ENCODE peak calls at places on chromosomes 12 and 14, in six cellular contexts. One of them, this sample, is unnamed.

GRCh38 chr14:31921741-31922140 is 155.4 kb upstream of the ARHGAP5 start:
- DNase-seq in IMR-90: no peak
- DNase-seq in heart right ventricle: no peak
- DNase-seq in stomach: no peak
- DNase-seq in A549: no peak
- DNase-seq in cardiac fibroblast: no peak
- DNase-seq in this sample: no peak

GRCh38 chr12:124007356-124007755 is 34.3 kb downstream of the ZNF664 start:
- DNase-seq in A549: no peak
- DNase-seq in IMR-90: no peak
- DNase-seq in heart right ventricle: no peak
- DNase-seq in stomach: no peak
- DNase-seq in cardiac fibroblast: no peak
- DNase-seq in this sample: no peak

GRCh38 chr12:78888583-78888982 is 24.0 kb downstream of the SYT1 start:
- DNase-seq in stomach: no peak
- DNase-seq in IMR-90: no peak
- DNase-seq in heart right ventricle: no peak
- DNase-seq in A549: no peak
- DNase-seq in cardiac fibroblast: no peak
- DNase-seq in this sample: no peak

GRCh38 chr12:113190761-113191160 is 5.2 kb downstream of the RITA1 start:
- DNase-seq in heart right ventricle: no peak
- DNase-seq in IMR-90: peak
- DNase-seq in stomach: no peak
- DNase-seq in A549: peak
- DNase-seq in cardiac fibroblast: peak
- DNase-seq in this sample: peak

GRCh38 chr12:2212971-2213869 is 160.4 kb downstream of the CACNA1C start:
- DNase-seq in stomach: no peak
- DNase-seq in heart right ventricle: no peak
- DNase-seq in A549: no peak
- DNase-seq in IMR-90: no peak
- DNase-seq in cardiac fibroblast: peak
- DNase-seq in this sample: no peak

GRCh38 chr12:68498736-68499135 is 112.0 kb upstream of the RAP1B start:
- DNase-seq in heart right ventricle: no peak
- DNase-seq in A549: no peak
- DNase-seq in stomach: no peak
- DNase-seq in IMR-90: no peak
- DNase-seq in cardiac fibroblast: no peak
- DNase-seq in this sample: no peak

GRCh38 chr12:69338120-69338859 is 9.9 kb upstream of the LYZ start:
- DNase-seq in heart right ventricle: no peak
- DNase-seq in IMR-90: no peak
- DNase-seq in stomach: no peak
- DNase-seq in A549: no peak
- DNase-seq in cardiac fibroblast: no peak
- DNase-seq in this sample: no peak

GRCh38 chr12:124917135-124917840 is 2.8 kb upstream of the UBC start:
- DNase-seq in heart right ventricle: peak
- DNase-seq in A549: peak
- DNase-seq in stomach: peak
- DNase-seq in cardiac fibroblast: peak
- DNase-seq in IMR-90: peak
- DNase-seq in this sample: peak

GRCh38 chr12:18277196-18277595 is 15.9 kb downstream of the PIK3C2G start:
- DNase-seq in IMR-90: no peak
- DNase-seq in stomach: no peak
- DNase-seq in heart right ventricle: no peak
- DNase-seq in A549: no peak
- DNase-seq in cardiac fibroblast: no peak
- DNase-seq in this sample: no peak

GRCh38 chr14:88189040-88189839 is 133.8 kb downstream of the KCNK10 start:
- DNase-seq in A549: peak
- DNase-seq in IMR-90: peak
- DNase-seq in heart right ventricle: no peak
- DNase-seq in stomach: peak
- DNase-seq in cardiac fibroblast: peak
- DNase-seq in this sample: peak

GRCh38 chr12:51216652-51217051 is 1.2 kb downstream of the POU6F1 start:
- DNase-seq in heart right ventricle: no peak
- DNase-seq in IMR-90: no peak
- DNase-seq in cardiac fibroblast: no peak
- DNase-seq in A549: no peak
- DNase-seq in stomach: no peak
- DNase-seq in this sample: no peak

GRCh38 chr12:51217133-51217967 is 512 bp downstream of the POU6F1 start:
- DNase-seq in stomach: peak
- DNase-seq in cardiac fibroblast: peak
- DNase-seq in IMR-90: no peak
- DNase-seq in heart right ventricle: peak
- DNase-seq in A549: peak
- DNase-seq in this sample: no peak

GRCh38 chr12:51218607-51219161 is 822 bp upstream of the POU6F1 start:
- DNase-seq in IMR-90: no peak
- DNase-seq in A549: no peak
- DNase-seq in cardiac fibroblast: no peak
- DNase-seq in stomach: peak
- DNase-seq in heart right ventricle: no peak
- DNase-seq in this sample: no peak

GRCh38 chr12:51217968-51218606 is at the start of gene POU6F1:
- DNase-seq in stomach: peak
- DNase-seq in cardiac fibroblast: peak
- DNase-seq in A549: peak
- DNase-seq in IMR-90: peak
- DNase-seq in heart right ventricle: peak
- DNase-seq in this sample: peak

GRCh38 chr12:51219345-51219744 is 1.5 kb upstream of the POU6F1 start:
- DNase-seq in A549: no peak
- DNase-seq in cardiac fibroblast: no peak
- DNase-seq in heart right ventricle: no peak
- DNase-seq in IMR-90: no peak
- DNase-seq in stomach: no peak
- DNase-seq in this sample: no peak
- H3K4me3 ChIP-seq in A549: no peak
- H3K4me3 ChIP-seq in cardiac fibroblast: no peak
- H3K4me3 ChIP-seq in heart right ventricle: no peak
- H3K4me3 ChIP-seq in IMR-90: no peak
- H3K4me3 ChIP-seq in stomach: peak
- H3K4me3 ChIP-seq in this sample: no peak

GRCh38 chr12:86914716-86915115 is 658.5 kb upstream of the MGAT4C start:
- DNase-seq in stomach: no peak
- DNase-seq in IMR-90: peak
- DNase-seq in cardiac fibroblast: peak
- DNase-seq in A549: peak
- DNase-seq in heart right ventricle: no peak
- DNase-seq in this sample: peak
- TF ChIP-seq CTCF in stomach: no peak
- TF ChIP-seq CTCF in IMR-90: peak
- TF ChIP-seq CTCF in cardiac fibroblast: peak
- TF ChIP-seq CTCF in A549: peak
- TF ChIP-seq CTCF in heart right ventricle: peak
- TF ChIP-seq CTCF in this sample: peak

DNA sequence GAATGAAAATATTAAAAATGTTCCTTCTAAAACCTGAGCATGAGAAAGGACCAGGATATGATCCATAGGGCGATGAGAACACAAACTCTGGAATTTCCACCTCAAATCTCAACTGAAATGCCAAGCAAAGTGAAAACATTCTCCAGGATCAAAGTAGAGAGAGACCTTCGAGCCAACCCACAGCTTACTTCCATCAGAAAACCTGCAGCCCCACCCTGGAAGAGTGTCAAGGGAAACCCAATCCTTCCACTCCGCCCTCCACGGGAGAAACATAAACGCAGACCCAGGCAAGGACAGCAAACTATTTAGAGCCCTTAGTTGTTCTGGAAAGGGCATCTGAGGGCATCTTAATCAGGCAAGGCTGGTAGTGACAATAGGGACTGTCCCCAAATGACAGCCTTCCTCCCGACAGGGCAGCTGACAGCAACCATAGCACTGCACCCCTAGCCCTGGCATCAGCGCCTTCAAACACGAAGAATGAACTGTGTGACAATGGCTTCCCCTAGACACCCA is 21.8 kb downstream of the SLC15A4 start:
- DNase-seq in cardiac fibroblast: peak
- DNase-seq in stomach: no peak
- DNase-seq in heart right ventricle: no peak
- DNase-seq in A549: no peak
- DNase-seq in IMR-90: peak
- DNase-seq in this sample: no peak
- H3K4me3 ChIP-seq in cardiac fibroblast: no peak
- H3K4me3 ChIP-seq in stomach: no peak
- H3K4me3 ChIP-seq in heart right ventricle: no peak
- H3K4me3 ChIP-seq in A549: no peak
- H3K4me3 ChIP-seq in IMR-90: no peak
- H3K4me3 ChIP-seq in this sample: no peak

DNA sequence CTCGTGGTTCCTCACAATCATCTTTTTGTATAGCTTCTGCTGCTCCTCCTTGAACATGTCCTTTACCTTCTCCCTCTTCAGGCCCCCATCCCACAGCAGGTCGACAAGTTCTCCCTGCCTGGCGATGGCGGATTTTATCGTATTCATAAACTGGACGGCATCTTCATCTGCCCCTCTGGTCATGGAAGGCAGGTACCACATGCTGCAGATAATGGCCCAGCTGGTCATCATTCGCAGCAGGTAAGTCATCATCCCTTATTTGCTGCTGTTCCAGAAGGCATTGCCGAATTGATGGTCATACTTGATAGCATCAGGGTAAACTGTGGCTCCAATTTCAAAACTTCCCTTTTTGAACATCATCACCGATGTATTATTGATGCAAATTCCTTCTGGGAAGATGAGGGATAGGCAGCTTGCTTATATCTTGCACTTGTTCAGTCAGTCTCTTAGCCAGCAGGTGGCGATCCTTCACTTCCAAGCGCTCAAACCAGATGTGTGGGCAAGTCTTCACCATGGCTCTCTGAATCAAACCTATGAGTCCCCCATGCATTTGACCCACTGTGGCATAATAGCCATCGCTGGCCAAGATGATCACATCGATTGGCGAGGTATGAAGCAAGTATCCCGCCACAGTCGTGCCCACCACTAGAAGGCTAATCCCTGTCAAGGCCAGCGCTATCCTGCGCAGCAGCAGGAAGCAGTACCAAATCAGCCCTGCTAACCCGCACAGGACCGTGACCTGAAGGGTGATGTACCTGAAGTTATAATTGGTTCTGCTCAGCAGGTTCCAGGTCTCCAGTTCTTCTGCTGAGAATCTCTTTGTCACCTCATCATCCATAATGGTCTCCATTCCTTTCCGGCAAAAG is 381.5 kb upstream of the STXBP6 start:
- DNase-seq in A549: no peak
- DNase-seq in stomach: peak
- DNase-seq in IMR-90: no peak
- DNase-seq in heart right ventricle: no peak
- DNase-seq in cardiac fibroblast: no peak
- DNase-seq in this sample: no peak
- TF ChIP-seq CTCF in A549: no peak
- TF ChIP-seq CTCF in stomach: no peak
- TF ChIP-seq CTCF in IMR-90: no peak
- TF ChIP-seq CTCF in heart right ventricle: no peak
- TF ChIP-seq CTCF in cardiac fibroblast: no peak
- TF ChIP-seq CTCF in this sample: no peak

GRCh38 chr12:46386877-46387629 is 14.5 kb upstream of the SLC38A2 start:
- DNase-seq in IMR-90: peak
- DNase-seq in heart right ventricle: peak
- DNase-seq in A549: no peak
- DNase-seq in stomach: no peak
- DNase-seq in cardiac fibroblast: peak
- DNase-seq in this sample: peak
- H3K4me3 ChIP-seq in IMR-90: peak
- H3K4me3 ChIP-seq in heart right ventricle: peak
- H3K4me3 ChIP-seq in A549: peak
- H3K4me3 ChIP-seq in stomach: no peak
- H3K4me3 ChIP-seq in cardiac fibroblast: peak
- H3K4me3 ChIP-seq in this sample: peak

GRCh38 chr14:23352506-23353432 is at the start of gene SLC22A17:
- DNase-seq in heart right ventricle: peak
- DNase-seq in A549: peak
- DNase-seq in stomach: peak
- DNase-seq in IMR-90: peak
- DNase-seq in cardiac fibroblast: peak
- DNase-seq in this sample: peak

GRCh38 chr14:23354990-23355389 is 2.3 kb upstream of the SLC22A17 start:
- DNase-seq in heart right ventricle: no peak
- DNase-seq in IMR-90: no peak
- DNase-seq in stomach: no peak
- DNase-seq in A549: no peak
- DNase-seq in cardiac fibroblast: no peak
- DNase-seq in this sample: no peak

GRCh38 chr14:23349156-23349845 is 3.4 kb downstream of the SLC22A17 start:
- DNase-seq in cardiac fibroblast: no peak
- DNase-seq in stomach: no peak
- DNase-seq in A549: no peak
- DNase-seq in IMR-90: no peak
- DNase-seq in heart right ventricle: no peak
- DNase-seq in this sample: no peak

GRCh38 chr14:23353433-23353780 is 720 bp upstream of the SLC22A17 start:
- DNase-seq in A549: no peak
- DNase-seq in cardiac fibroblast: no peak
- DNase-seq in IMR-90: no peak
- DNase-seq in heart right ventricle: no peak
- DNase-seq in stomach: no peak
- DNase-seq in this sample: no peak

DNA sequence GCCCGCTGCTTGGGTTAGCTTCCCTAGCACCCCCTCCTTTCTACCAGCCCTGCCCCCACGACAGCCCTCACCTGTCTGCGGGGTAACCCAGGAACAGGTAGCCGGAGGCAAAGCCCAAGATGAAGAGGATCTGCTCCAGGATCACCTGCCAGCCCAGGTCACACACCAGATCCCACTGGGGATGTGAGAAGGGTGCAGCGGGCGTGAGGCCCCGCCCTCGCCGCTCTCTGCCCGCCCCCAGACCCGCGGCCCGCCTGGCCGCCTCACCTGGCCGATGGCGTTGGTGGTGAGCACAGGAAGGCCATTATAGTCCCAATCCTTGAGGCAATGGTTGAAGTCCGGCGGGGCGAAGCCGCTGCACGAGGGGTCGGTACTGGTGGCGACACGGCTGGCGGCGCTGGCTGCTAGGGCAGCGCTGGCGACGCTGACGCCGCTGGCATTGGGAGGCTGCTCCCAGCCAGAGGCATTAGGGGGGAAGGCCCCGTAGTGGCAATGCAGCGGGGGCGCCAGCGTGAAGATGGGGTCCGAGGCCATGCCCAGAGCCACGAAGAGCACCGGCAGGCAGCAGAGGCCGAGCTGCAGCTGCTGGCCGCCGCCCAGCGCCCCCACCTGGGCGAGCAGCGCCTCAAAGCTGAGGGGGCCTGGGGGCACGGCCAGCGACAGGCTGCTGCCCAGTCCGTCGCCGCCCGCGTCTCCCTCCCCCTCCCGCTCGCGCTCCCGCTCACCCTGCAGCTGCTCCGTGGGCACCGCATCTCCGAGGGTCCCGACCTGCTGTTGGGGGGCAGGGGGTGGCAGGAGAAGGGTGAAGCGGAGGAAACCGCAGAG is 794 bp downstream of the SLC22A17 start:
- DNase-seq in IMR-90: no peak
- DNase-seq in cardiac fibroblast: no peak
- DNase-seq in A549: no peak
- DNase-seq in heart right ventricle: peak
- DNase-seq in stomach: no peak
- DNase-seq in this sample: no peak
- TF ChIP-seq CTCF in IMR-90: peak
- TF ChIP-seq CTCF in cardiac fibroblast: no peak
- TF ChIP-seq CTCF in A549: no peak
- TF ChIP-seq CTCF in heart right ventricle: no peak
- TF ChIP-seq CTCF in stomach: no peak
- TF ChIP-seq CTCF in this sample: no peak

GRCh38 chr12:50103767-50104321 is at the start of gene GPD1:
- DNase-seq in stomach: peak
- DNase-seq in cardiac fibroblast: peak
- DNase-seq in heart right ventricle: peak
- DNase-seq in A549: no peak
- DNase-seq in IMR-90: peak
- DNase-seq in this sample: peak
- H3K4me3 ChIP-seq in stomach: peak
- H3K4me3 ChIP-seq in cardiac fibroblast: no peak
- H3K4me3 ChIP-seq in heart right ventricle: peak
- H3K4me3 ChIP-seq in A549: no peak
- H3K4me3 ChIP-seq in IMR-90: no peak
- H3K4me3 ChIP-seq in this sample: no peak

This sample was measured in fibroblast of the aortic adventitia.